ENCODE peak calls at places on chromosomes 5 and 9, in five cellular contexts. E, I, D, Q and G are unnamed samples.

GRCh38 chr9:20224756-20225155 is 397.5 kb downstream of the MLLT3 start:
- DNase-seq in D (no peak), I (no peak), Q (no peak), E (no peak), G (no peak)

GRCh38 chr9:79382468-79382867 is 189.3 kb upstream of the TLE4 start:
- DNase-seq in E (no peak), D (no peak), Q (no peak), I (no peak), G (no peak)

GRCh38 chr9:133371261-133371711 is 4.6 kb downstream of the SURF4 start:
- DNase-seq in I (no peak), E (no peak), Q (no peak), D (peak; percentile 87), G (peak; percentile 94)

GRCh38 chr5:95808686-95809413 is 13.7 kb downstream of the GLRX start:
- DNase-seq in I (no peak), D (peak; percentile 75), E (peak; percentile 86), Q (no peak), G (peak; percentile 86)

GRCh38 chr5:179290681-179291540 is 54.4 kb downstream of the ADAMTS2 start:
- DNase-seq in E (no peak), Q (no peak), D (no peak), I (no peak), G (no peak)

GRCh38 chr5:3417376-3417943 is 178.2 kb upstream of the IRX1 start:
- DNase-seq in E (no peak), Q (no peak), D (no peak), I (no peak), G (no peak)

GRCh38 chr5:131042021-131042789 is 122.9 kb downstream of the HINT1 start:
- DNase-seq in D (no peak), I (no peak), E (no peak), Q (no peak), G (no peak)

GRCh38 chr9:110432253-110432652 is 94.6 kb upstream of the TXNDC8 start:
- DNase-seq in Q (no peak), D (no peak), I (no peak), E (no peak), G (no peak)

GRCh38 chr5:109589983-109590382 is 99.7 kb upstream of the MAN2A1 start:
- DNase-seq in I (no peak), D (no peak), E (no peak), Q (no peak), G (no peak)

GRCh38 chr5:35436441-35437057 is 181.1 kb upstream of the SPEF2 start:
- DNase-seq in E (peak; percentile 18), I (no peak), D (no peak), Q (peak; percentile 16), G (no peak)

GRCh38 chr5:141958113-141958512 is at the start of gene PCDH12:
- DNase-seq in D (no peak), Q (no peak), E (no peak), I (no peak), G (peak; percentile 55)

GRCh38 chr9:92720807-92721535 is 43.7 kb downstream of the BICD2 start:
- DNase-seq in E (no peak), I (no peak), Q (no peak), D (no peak), G (no peak)